ENCODE peak calls at places on chromosome 19, in four cellular contexts. M, U, K and G are unnamed samples.

GRCh38 chr19:39582891-39583625 is 19.3 kb upstream of the LGALS13 start:
- DNase-seq in M (no peak), U (no peak), K (no peak), G (no peak)

GRCh38 chr19:54121259-54121658 is 5.7 kb downstream of the PRPF31 start:
- DNase-seq in U (no peak), K (no peak), M (no peak), G (no peak)

GRCh38 chr19:12137541-12137940 is 2.6 kb downstream of the ZNF20 start:
- DNase-seq in U (no peak), K (no peak), M (no peak), G (no peak)

GRCh38 chr19:29841209-29841558 is 29.4 kb downstream of the CCNE1 start:
- DNase-seq in M (no peak), K (no peak), U (no peak), G (no peak)

GRCh38 chr19:741506-742131 is 9.3 kb upstream of the MISP start:
- DNase-seq in K (no peak), M (no peak), U (no peak), G (no peak)

GRCh38 chr19:4371209-4371897 is 28.0 kb downstream of the MPND start:
- DNase-seq in K (no peak), M (no peak), U (peak), G (no peak)

GRCh38 chr19:4012092-4012974 is 4.8 kb downstream of the PIAS4 start:
- DNase-seq in U (no peak), M (no peak), K (no peak), G (no peak)

GRCh38 chr19:49333426-49334288 is 1.5 kb upstream of the CD37 start:
- DNase-seq in K (no peak), U (no peak), M (no peak), G (peak)

GRCh38 chr19:17779281-17779930 is 15.5 kb upstream of the B3GNT3 start:
- DNase-seq in K (no peak), U (peak), M (no peak), G (no peak)

GRCh38 chr19:40549007-40549708 is 27.5 kb upstream of the SHKBP1 start:
- DNase-seq in K (no peak), U (peak), M (no peak), G (no peak)

GRCh38 chr19:18777156-18777724 is 13.9 kb downstream of the COMP start:
- DNase-seq in M (no peak), U (no peak), K (no peak), G (no peak)

GRCh38 chr19:38035515-38036495 is 128.8 kb downstream of the SIPA1L3 start:
- DNase-seq in M (no peak), K (no peak), U (no peak), G (no peak)

GRCh38 chr19:3272952-3273351 is 48.5 kb downstream of the CELF5 start:
- DNase-seq in M (no peak), K (no peak), U (no peak), G (no peak)

GRCh38 chr19:50178320-50178719 is 15.2 kb upstream of the IZUMO2 start:
- DNase-seq in U (no peak), K (no peak), M (no peak), G (no peak)

GRCh38 chr19:33214621-33215020 is 11.0 kb downstream of the SLC7A10 start:
- DNase-seq in U (no peak), M (no peak), K (no peak), G (no peak)

GRCh38 chr19:32691952-32692726 is 518 bp downstream of the NUDT19 start:
- DNase-seq in M (no peak), K (peak), U (peak), G (peak)

GRCh38 chr19:15418112-15418587 is 638 bp downstream of the AKAP8L start:
- DNase-seq in K (no peak), M (no peak), U (peak), G (no peak)

GRCh38 chr19:4360641-4361151 is 17.3 kb downstream of the MPND start:
- DNase-seq in M (no peak), U (no peak), K (no peak), G (no peak)

GRCh38 chr19:31352782-31353651 is 3.8 kb upstream of the TSHZ3 start:
- DNase-seq in U (no peak), K (no peak), M (no peak), G (no peak)

GRCh38 chr19:17766543-17767131 is 15.4 kb downstream of the FCHO1 start:
- DNase-seq in K (no peak), U (peak), M (peak), G (peak)

GRCh38 chr19:11479470-11480080 is 1.3 kb downstream of the ELAVL3 start:
- DNase-seq in U (no peak), M (no peak), K (no peak), G (no peak)

GRCh38 chr19:870963-871401 is 11.5 kb downstream of the CFD start:
- DNase-seq in U (peak), K (no peak), M (no peak), G (no peak)

GRCh38 chr19:925912-926594 is at the start of gene ARID3A:
- DNase-seq in M (no peak), U (no peak), K (peak), G (no peak)

GRCh38 chr19:4524808-4525562 is 6.7 kb upstream of the PLIN4 start:
- DNase-seq in U (peak), M (no peak), K (no peak), G (no peak)

GRCh38 chr19:55958356-55958755 is 10.7 kb downstream of the NLRP8 start:
- DNase-seq in K (no peak), M (no peak), U (no peak), G (no peak)

GRCh38 chr19:28221736-28222135 is 991.2 kb downstream of the UQCRFS1 start:
- DNase-seq in U (no peak), K (no peak), M (no peak), G (no peak)

GRCh38 chr19:8302357-8302691 is 5.8 kb downstream of the CD320 start:
- DNase-seq in K (no peak), U (peak), M (no peak), G (peak)

GRCh38 chr19:52048604-52049493 is at the start of gene ZNF432:
- DNase-seq in M (peak), K (peak), U (peak), G (peak)

GRCh38 chr19:56107626-56108351 is 13.3 kb downstream of the ZNF787 start:
- DNase-seq in M (no peak), K (no peak), U (no peak), G (no peak)

GRCh38 chr19:861099-861755 is 1.8 kb downstream of the CFD start:
- DNase-seq in K (no peak), U (no peak), M (no peak), G (no peak)

GRCh38 chr19:18894254-18895037 is 1.5 kb downstream of the CERS1 start:
- DNase-seq in M (no peak), K (no peak), U (no peak), G (no peak)

GRCh38 chr19:23403581-23404324 is 8.5 kb upstream of the ZNF91 start:
- DNase-seq in K (no peak), M (no peak), U (no peak), G (no peak)

GRCh38 chr19:36688058-36688457 is 646 bp downstream of the ZNF567 start:
- DNase-seq in M (no peak), K (no peak), U (no peak), G (no peak)

GRCh38 chr19:19514215-19514633 is 1.1 kb downstream of the TSSK6 start:
- DNase-seq in K (no peak), M (peak), U (peak), G (peak)

GRCh38 chr19:16588089-16588823 is 16.0 kb upstream of the SLC35E1 start:
- DNase-seq in U (no peak), K (no peak), M (no peak), G (no peak)

GRCh38 chr19:18765224-18765623 is 25.9 kb downstream of the COMP start:
- DNase-seq in U (no peak), K (no peak), M (no peak), G (no peak)

GRCh38 chr19:34263745-34264237 is 9.4 kb downstream of the GARRE1 start:
- DNase-seq in U (no peak), M (no peak), K (no peak), G (no peak)

GRCh38 chr19:50427997-50428425 is 4.7 kb upstream of the MYBPC2 start:
- DNase-seq in K (no peak), U (peak), M (peak), G (peak)

GRCh38 chr19:29690842-29691241 is 24.2 kb downstream of the C19orf12 start:
- DNase-seq in K (no peak), U (no peak), M (no peak), G (no peak)